ENCODE peak calls at places on chromosomes 11 and 22, in ten cellular contexts. F, I, Y, J, N, P, R, L, Q and E are unnamed samples.

GRCh38 chr11:125874556-125875124 is 12.8 kb upstream of the HYLS1 start:
- DNase-seq in F (peak; percentile 49), I (peak; percentile 89), Y (peak; percentile 70), J (peak; percentile 88), N (peak; percentile 70), P (peak; percentile 83), R (peak; percentile 18), L (peak; percentile 72), Q (peak; percentile 44), E (no peak)

GRCh38 chr11:107413352-107413751 is 44.3 kb downstream of the CWF19L2 start:
- DNase-seq in F (no peak), I (no peak), Y (no peak), J (no peak), N (no peak), P (no peak), R (no peak), L (no peak), Q (no peak), E (no peak)

GRCh38 chr11:70048279-70049024 is 29.7 kb upstream of the ANO1 start:
- DNase-seq in F (no peak), I (peak; percentile 69), Y (peak; percentile 12), J (peak; percentile 75), N (no peak), P (peak; percentile 10), R (no peak), L (peak; percentile 30), Q (peak; percentile 55), E (no peak)

GRCh38 chr11:67484847-67485311 is 2.1 kb downstream of the AIP start:
- DNase-seq in F (no peak), I (no peak), Y (no peak), J (peak; percentile 37), N (no peak), P (no peak), R (no peak), L (no peak), Q (no peak), E (peak; percentile 76)

GRCh38 chr22:31561238-31561887 is 65.0 kb downstream of the SFI1 start:
- DNase-seq in F (peak; percentile 70), I (peak; percentile 90), Y (peak; percentile 84), J (peak; percentile 96), N (peak; percentile 77), P (peak; percentile 86), R (peak; percentile 49), L (peak; percentile 63), Q (peak; percentile 68), E (peak; percentile 76)

GRCh38 chr11:74754507-74755255 is 6.0 kb downstream of the RNF169 start:
- DNase-seq in F (peak; percentile 96), I (no peak), Y (peak; percentile 95), J (no peak), N (peak; percentile 96), P (peak; percentile 91), R (peak; percentile 95), L (no peak), Q (no peak), E (no peak)

GRCh38 chr11:115324569-115325432 is 179.4 kb downstream of the CADM1 start:
- DNase-seq in F (peak; percentile 76), I (peak; percentile 81), Y (peak; percentile 75), J (peak; percentile 56), N (peak; percentile 75), P (peak; percentile 63), R (peak; percentile 66), L (peak; percentile 52), Q (no peak), E (no peak)

GRCh38 chr11:97143463-97143862 is 753.6 kb downstream of the JRKL start:
- DNase-seq in F (no peak), I (no peak), Y (no peak), J (no peak), N (no peak), P (no peak), R (no peak), L (no peak), Q (no peak), E (no peak)

GRCh38 chr11:72363112-72363511 is 71.2 kb downstream of the CLPB start:
- DNase-seq in F (no peak), I (no peak), Y (no peak), J (no peak), N (no peak), P (no peak), R (no peak), L (no peak), Q (no peak), E (no peak)

GRCh38 chr11:65498042-65498726 is 661 bp upstream of the MALAT1 start:
- DNase-seq in F (peak; percentile 61), I (peak; percentile 78), Y (peak; percentile 82), J (peak; percentile 71), N (peak; percentile 68), P (peak; percentile 80), R (peak; percentile 47), L (no peak), Q (no peak), E (peak; percentile 79)

GRCh38 chr11:128555606-128556005 is 31.8 kb downstream of the ETS1 start:
- DNase-seq in F (peak; percentile 39), I (peak; percentile 29), Y (peak; percentile 31), J (peak; percentile 85), N (no peak), P (peak; percentile 26), R (no peak), L (no peak), Q (peak; percentile 13), E (no peak)

GRCh38 chr11:877565-877964 is 33.0 kb downstream of the CHID1 start:
- DNase-seq in F (no peak), I (peak; percentile 48), Y (no peak), J (peak; percentile 89), N (no peak), P (no peak), R (no peak), L (no peak), Q (peak; percentile 75), E (no peak)

GRCh38 chr11:876550-876949 is 33.9 kb downstream of the TSPAN4 start:
- DNase-seq in F (no peak), I (no peak), Y (no peak), J (no peak), N (peak; percentile 6), P (peak; percentile 44), R (no peak), L (no peak), Q (no peak), E (no peak)

GRCh38 chr11:883527-883926 is 27.1 kb downstream of the CHID1 start:
- DNase-seq in F (no peak), I (no peak), Y (no peak), J (no peak), N (no peak), P (no peak), R (no peak), L (no peak), Q (no peak), E (no peak)

GRCh38 chr11:882593-882992 is 28.0 kb downstream of the CHID1 start:
- DNase-seq in F (no peak), I (no peak), Y (no peak), J (no peak), N (no peak), P (no peak), R (no peak), L (no peak), Q (no peak), E (no peak)

DNA sequence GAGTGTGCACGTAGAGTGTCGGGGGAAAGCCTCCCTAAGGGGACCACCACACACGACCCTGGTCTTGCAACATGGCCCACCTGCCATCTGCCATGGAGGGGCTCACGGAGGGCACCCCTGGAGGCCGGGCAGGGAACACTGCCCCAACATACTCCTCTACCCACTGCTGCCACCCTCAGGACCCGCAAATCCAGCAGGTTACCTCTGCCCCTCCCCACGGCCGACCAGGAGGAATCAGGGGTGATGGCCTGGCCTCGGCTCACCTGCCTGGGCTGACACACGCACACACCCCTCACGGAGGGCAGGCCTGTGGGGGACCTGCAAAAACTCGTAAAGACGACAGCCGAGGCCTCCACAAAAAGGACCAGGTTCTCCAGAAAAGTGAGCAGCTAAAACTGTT is 30.2 kb downstream of the CHID1 start:
- DNase-seq in F (no peak), I (no peak), Y (no peak), J (no peak), N (no peak), P (no peak), R (no peak), L (no peak), Q (no peak), E (no peak)
- H3K27ac ChIP-seq in F (no peak overlapping the region), I (no peak overlapping the region), Y (no peak overlapping the region), J (no peak overlapping the region), N (no peak overlapping the region), P (no peak overlapping the region), R (no peak overlapping the region), L (no peak overlapping the region), Q (no peak overlapping the region), E (no peak overlapping the region)

DNA sequence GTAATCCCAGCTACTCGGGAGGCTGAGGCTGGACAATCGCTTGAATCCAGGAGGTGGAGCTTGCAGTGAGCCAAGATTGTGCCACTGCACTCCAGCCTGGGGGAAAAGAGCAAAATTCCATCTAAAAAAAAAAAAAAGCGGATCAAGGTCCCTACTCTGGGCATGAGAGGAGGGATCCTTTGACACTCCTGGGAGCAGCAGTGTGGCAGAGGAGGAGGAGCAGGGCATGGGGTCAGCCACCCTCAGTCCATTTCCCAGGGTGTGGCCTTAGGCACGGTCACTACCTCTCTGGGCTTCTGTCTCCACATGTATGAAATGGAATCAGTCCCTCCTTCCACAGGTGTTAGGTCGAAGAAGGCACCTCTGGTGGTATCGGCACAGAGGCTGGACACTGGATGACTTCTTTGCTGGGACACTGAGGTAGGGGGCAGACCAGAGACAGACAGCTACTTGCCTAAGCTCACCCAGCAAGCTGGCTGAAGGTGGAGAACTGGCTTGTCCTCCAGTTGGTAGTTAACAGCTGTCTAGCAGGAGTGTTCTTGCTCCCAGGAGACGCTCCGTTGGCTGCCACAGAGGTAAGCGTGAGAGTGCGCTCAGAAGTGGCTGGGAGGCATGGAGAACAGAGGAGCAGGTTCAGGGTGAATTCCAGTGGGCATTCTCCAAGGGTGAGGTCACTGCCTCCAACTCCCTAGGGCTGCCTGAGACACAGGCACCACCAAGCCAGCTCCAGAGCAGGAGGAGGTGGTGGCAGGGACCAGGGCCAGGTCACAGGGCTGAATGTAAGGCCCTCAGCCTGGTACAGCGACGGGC is 19.6 kb downstream of the TXN2 start:
- DNase-seq in F (peak; percentile 97), I (no peak), Y (peak; percentile 94), J (peak; percentile 93), N (peak; percentile 94), P (peak; percentile 79), R (peak; percentile 95), L (no peak), Q (no peak), E (peak; percentile 92)
- H3K9ac ChIP-seq in F (no peak overlapping the region), I (no peak overlapping the region), Y (no peak overlapping the region), J (peak overlapping the region; percentile 22), N (peak overlapping the region; percentile 44), P (no peak overlapping the region), R (peak overlapping the region; percentile 72), L (no peak overlapping the region), Q (peak overlapping the region; percentile 43), E (peak overlapping the region; percentile 41)

DNA sequence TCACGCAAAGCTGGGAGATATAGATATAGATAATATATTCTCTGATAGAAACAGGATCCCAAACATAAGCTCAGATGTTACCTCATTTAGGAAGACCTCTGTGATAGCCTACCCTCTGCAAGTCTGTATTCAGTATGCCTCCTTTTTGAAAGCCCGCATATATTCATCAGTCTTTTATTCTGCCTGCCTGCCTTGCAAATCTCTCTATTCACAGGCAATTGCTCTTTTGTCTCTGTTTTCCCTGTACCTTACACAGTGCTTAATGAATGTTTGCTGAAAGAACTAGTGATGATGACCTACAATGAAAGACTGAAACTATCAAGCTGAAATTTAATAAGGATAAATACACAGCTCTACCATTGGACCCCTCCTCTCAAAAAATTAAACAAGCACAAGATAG is 18.4 kb downstream of the DEUP1 start:
- DNase-seq in F (no peak), I (peak; percentile 26), Y (no peak), J (no peak), N (no peak), P (no peak), R (no peak), L (no peak), Q (no peak), E (no peak)
- H3K4me3 ChIP-seq in F (no peak overlapping the region), I (no peak overlapping the region), Y (no peak overlapping the region), J (no peak overlapping the region), N (no peak overlapping the region), P (no peak overlapping the region), R (no peak overlapping the region), L (no peak overlapping the region), Q (no peak overlapping the region), E (no peak overlapping the region)

GRCh38 chr22:49573109-49573765 is 254.4 kb downstream of the BRD1 start:
- DNase-seq in F (no peak), I (no peak), Y (no peak), J (no peak), N (no peak), P (no peak), R (no peak), L (no peak), Q (no peak), E (peak; percentile 38)
- H3K27ac ChIP-seq in F (no peak overlapping the region), I (no peak overlapping the region), Y (no peak overlapping the region), J (no peak overlapping the region), N (no peak overlapping the region), P (no peak overlapping the region), R (no peak overlapping the region), L (no peak overlapping the region), Q (no peak overlapping the region), E (no peak overlapping the region)